ENCODE peak calls at places on chromosomes 12 and 14, in eight cellular contexts. V is neuronal stem cell; C is astrocyte of the spinal cord; A is AG04449; G is RWPE2; L is effector memory CD4-positive, alpha-beta T cell; Q is heart left ventricle; N is fibroblast of the aortic adventitia. S is an unnamed sample.

GRCh38 chr12:117067016-117067415 is 32.2 kb downstream of the TESC start:
- DNase-seq in L (no peak), Q (no peak), C (no peak), V (no peak), G (no peak), N (no peak), A (no peak), S (no peak)

GRCh38 chr14:61342486-61342885 is 21.1 kb downstream of the PRKCH start:
- DNase-seq in C (no peak), Q (no peak), G (no peak), L (peak), N (no peak), V (no peak), A (no peak), S (no peak)

GRCh38 chr12:108193922-108194321 is 64.8 kb downstream of the WSCD2 start:
- DNase-seq in A (no peak), V (peak), G (no peak), Q (no peak), C (no peak), N (peak), L (no peak), S (no peak)

GRCh38 chr14:90607141-90607540 is 209.1 kb downstream of the TTC7B start:
- DNase-seq in G (no peak), Q (no peak), C (no peak), L (no peak), A (no peak), N (no peak), V (no peak), S (no peak)

GRCh38 chr14:92553456-92553855 is 39.9 kb downstream of the RIN3 start:
- DNase-seq in Q (no peak), N (peak), C (peak), A (no peak), G (no peak), V (no peak), L (no peak), S (no peak)

GRCh38 chr14:93402951-93403350 is 27.8 kb upstream of the UNC79 start:
- DNase-seq in C (no peak), L (no peak), G (no peak), V (no peak), N (no peak), A (no peak), Q (no peak), S (no peak)

GRCh38 chr14:76486251-76486743 is 110.4 kb downstream of the ESRRB start:
- DNase-seq in N (no peak), G (no peak), V (no peak), L (no peak), Q (no peak), A (no peak), C (no peak), S (no peak)

GRCh38 chr12:54299515-54300266 is 1.1 kb downstream of the NFE2 start:
- DNase-seq in C (no peak), Q (no peak), G (no peak), N (peak), V (no peak), L (no peak), A (no peak), S (no peak)

GRCh38 chr12:80860928-80861327 is 76.8 kb downstream of the LIN7A start:
- DNase-seq in C (no peak), N (no peak), A (no peak), L (no peak), G (no peak), V (no peak), Q (no peak), S (no peak)

GRCh38 chr14:68306934-68307758 is 485.7 kb downstream of the ZFP36L1 start:
- DNase-seq in N (peak), L (no peak), Q (no peak), A (no peak), C (peak), V (no peak), G (no peak), S (no peak)

DNA sequence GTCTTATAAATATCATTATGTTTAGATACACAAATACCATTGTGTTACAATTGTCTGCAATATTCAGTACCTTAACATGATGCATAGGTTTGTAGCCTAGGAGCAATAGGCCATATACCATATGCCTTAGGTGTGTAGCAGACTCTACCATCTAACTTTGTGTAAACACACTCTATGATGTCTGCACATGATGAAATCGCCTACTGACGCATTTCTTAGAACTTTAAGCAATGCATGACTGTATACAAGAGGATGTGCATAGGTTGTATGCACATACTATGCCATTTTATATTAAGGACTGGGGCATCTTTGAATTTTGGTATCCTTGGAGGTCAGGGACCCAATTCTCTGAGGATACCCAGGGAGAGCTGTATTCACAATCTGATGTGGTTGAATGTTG is 10.1 kb upstream of the BTG1 start:
- DNase-seq in N (no peak), C (no peak), Q (no peak), A (no peak), V (no peak), G (no peak), L (no peak), S (no peak)
- H3K4me3 ChIP-seq in N (no peak), C (no peak), Q (no peak), A (no peak), V (no peak), G (no peak), L (no peak), S (no peak)

DNA sequence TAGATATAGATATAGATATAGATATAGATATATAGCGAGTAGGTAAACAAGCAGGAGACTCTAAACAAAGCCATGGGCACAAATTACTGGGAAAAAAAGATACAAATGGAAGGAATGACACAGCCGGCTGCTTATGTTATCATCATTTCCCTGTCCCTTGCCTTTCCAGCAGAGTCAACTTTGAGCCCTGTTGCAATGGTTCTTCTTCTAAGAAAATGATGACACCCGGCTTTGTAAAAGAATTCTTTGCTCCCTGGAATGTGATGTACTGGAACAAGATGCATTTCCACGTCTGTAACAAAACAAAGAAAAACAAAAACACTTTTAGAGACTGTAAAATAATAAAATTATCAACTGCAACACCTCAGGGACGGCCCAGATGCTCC is 1121.4 kb upstream of the TMEM132C start:
- DNase-seq in Q (no peak), L (no peak), N (no peak), V (no peak), G (no peak), A (no peak), C (no peak), S (no peak)
- H3K4me3 ChIP-seq in Q (peak), L (peak), N (peak), V (no peak), G (peak), A (peak), C (peak), S (peak)

DNA sequence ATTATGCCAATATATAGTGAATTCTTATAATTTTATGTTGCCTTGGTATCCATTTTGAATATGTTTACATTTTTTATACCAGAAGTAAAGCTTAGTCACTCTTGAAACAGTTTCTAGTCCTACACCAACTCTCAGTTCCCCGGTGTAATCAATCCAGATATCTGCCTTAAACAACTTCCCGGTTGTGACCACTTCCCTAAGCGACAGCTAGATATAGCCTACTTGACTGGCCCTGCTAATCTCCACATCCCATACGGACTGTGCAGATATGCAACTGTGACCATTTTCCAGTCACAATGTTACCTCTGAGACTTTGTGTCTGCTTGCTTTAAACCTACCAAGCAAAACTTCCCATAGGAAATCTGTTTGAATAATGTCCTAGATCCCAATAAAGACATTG is 1551.5 kb upstream of the SEL1L start:
- DNase-seq in C (no peak), Q (no peak), N (no peak), L (no peak), G (no peak), V (no peak), A (no peak), S (no peak)
- H3K4me3 ChIP-seq in C (no peak), Q (no peak), N (no peak), L (no peak), G (no peak), V (no peak), A (no peak), S (no peak)

GRCh38 chr12:3904999-3905398 is 31.8 kb upstream of the PARP11 start:
- DNase-seq in G (no peak), V (no peak), Q (no peak), C (no peak), L (no peak), A (no peak), N (no peak), S (no peak)
- H3K4me3 ChIP-seq in G (no peak), V (no peak), Q (no peak), C (no peak), L (peak), A (no peak), N (no peak), S (no peak)

GRCh38 chr12:25025260-25025659 is 76.4 kb upstream of the BCAT1 start:
- DNase-seq in V (peak), Q (no peak), N (no peak), L (no peak), G (no peak), C (no peak), A (no peak), S (no peak)
- H3K4me3 ChIP-seq in V (no peak), Q (no peak), N (no peak), L (no peak), G (no peak), C (no peak), A (no peak), S (no peak)

DNA sequence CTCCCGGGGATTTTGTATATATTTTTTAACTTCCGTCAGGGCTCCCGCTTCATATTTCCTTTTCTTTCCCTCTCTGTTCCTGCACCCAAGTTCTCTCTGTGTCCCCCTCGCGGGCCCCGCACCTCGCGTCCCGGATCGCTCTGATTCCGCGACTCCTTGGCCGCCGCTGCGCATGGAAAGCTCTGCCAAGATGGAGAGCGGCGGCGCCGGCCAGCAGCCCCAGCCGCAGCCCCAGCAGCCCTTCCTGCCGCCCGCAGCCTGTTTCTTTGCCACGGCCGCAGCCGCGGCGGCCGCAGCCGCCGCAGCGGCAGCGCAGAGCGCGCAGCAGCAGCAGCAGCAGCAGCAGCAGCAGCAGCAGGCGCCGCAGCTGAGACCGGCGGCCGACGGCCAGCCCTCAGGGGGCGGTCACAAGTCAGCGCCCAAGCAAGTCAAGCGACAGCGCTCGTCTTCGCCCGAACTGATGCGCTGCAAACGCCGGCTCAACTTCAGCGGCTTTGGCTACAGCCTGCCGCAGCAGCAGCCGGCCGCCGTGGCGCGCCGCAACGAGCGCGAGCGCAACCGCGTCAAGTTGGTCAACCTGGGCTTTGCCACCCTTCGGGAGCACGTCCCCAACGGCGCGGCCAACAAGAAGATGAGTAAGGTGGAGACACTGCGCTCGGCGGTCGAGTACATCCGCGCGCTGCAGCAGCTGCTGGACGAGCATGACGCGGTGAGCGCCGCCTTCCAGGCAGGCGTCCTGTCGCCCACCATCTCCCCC is 777 bp downstream of the ASCL1 start:
- DNase-seq in C (peak), G (no peak), N (no peak), Q (no peak), V (peak), A (no peak), L (no peak), S (no peak)
- H3K4me3 ChIP-seq in C (peak), G (no peak), N (peak), Q (peak), V (peak), A (peak), L (no peak), S (peak)